ENCODE peak calls at places on chromosomes 7 and 10, in nine cellular contexts. One of them, this sample, is unnamed.
A peak's percentile ranks its signal among the peaks of the same experiment; 100 is the strongest.

GRCh38 chr10:67606572-67606971 is 89.4 kb downstream of the CTNNA3 start:
- DNase-seq in IMR-90: peak; percentile 92
- DNase-seq in hepatocyte: no peak
- DNase-seq in GM23338: peak; percentile 5
- DNase-seq in OCI-LY7: no peak
- DNase-seq in GM12878: no peak
- DNase-seq in PC-3: peak; percentile 91
- DNase-seq in GM23248: peak; percentile 89
- DNase-seq in neural progenitor cell: no peak
- DNase-seq in this sample: no peak

GRCh38 chr10:71971311-71971731 is 7.1 kb downstream of the CHST3 start:
- DNase-seq in PC-3: no peak
- DNase-seq in GM23248: no peak
- DNase-seq in OCI-LY7: no peak
- DNase-seq in neural progenitor cell: no peak
- DNase-seq in IMR-90: no peak
- DNase-seq in GM12878: no peak
- DNase-seq in hepatocyte: no peak
- DNase-seq in GM23338: no peak
- DNase-seq in this sample: no peak

GRCh38 chr7:112084506-112084905 is 121.7 kb downstream of the DOCK4 start:
- DNase-seq in GM12878: peak; percentile 63
- DNase-seq in hepatocyte: no peak
- DNase-seq in neural progenitor cell: no peak
- DNase-seq in GM23248: peak; percentile 23
- DNase-seq in PC-3: no peak
- DNase-seq in OCI-LY7: no peak
- DNase-seq in IMR-90: peak; percentile 54
- DNase-seq in GM23338: no peak
- DNase-seq in this sample: no peak

GRCh38 chr10:48798486-48799254 is 114.0 kb downstream of the WDFY4 start:
- DNase-seq in GM23248: peak; percentile 72
- DNase-seq in GM12878: no peak
- DNase-seq in hepatocyte: no peak
- DNase-seq in neural progenitor cell: no peak
- DNase-seq in PC-3: no peak
- DNase-seq in GM23338: no peak
- DNase-seq in IMR-90: peak; percentile 22
- DNase-seq in OCI-LY7: no peak
- DNase-seq in this sample: no peak

GRCh38 chr10:113524539-113525490 is 28.0 kb upstream of the HABP2 start:
- DNase-seq in neural progenitor cell: no peak
- DNase-seq in GM23248: peak; percentile 75
- DNase-seq in GM12878: no peak
- DNase-seq in hepatocyte: peak; percentile 37
- DNase-seq in GM23338: no peak
- DNase-seq in PC-3: peak; percentile 12
- DNase-seq in OCI-LY7: no peak
- DNase-seq in IMR-90: no peak
- DNase-seq in this sample: no peak

GRCh38 chr10:63711361-63711760 is 190.2 kb downstream of the REEP3 start:
- DNase-seq in neural progenitor cell: peak; percentile 34
- DNase-seq in hepatocyte: peak; percentile 53
- DNase-seq in GM23248: no peak
- DNase-seq in GM12878: no peak
- DNase-seq in GM23338: peak; percentile 11
- DNase-seq in OCI-LY7: no peak
- DNase-seq in IMR-90: no peak
- DNase-seq in PC-3: peak; percentile 30
- DNase-seq in this sample: no peak

GRCh38 chr7:74262639-74263398 is 8.6 kb upstream of the RFC2 start:
- DNase-seq in neural progenitor cell: no peak
- DNase-seq in hepatocyte: no peak
- DNase-seq in OCI-LY7: no peak
- DNase-seq in PC-3: no peak
- DNase-seq in GM23338: no peak
- DNase-seq in IMR-90: no peak
- DNase-seq in GM23248: no peak
- DNase-seq in GM12878: no peak
- DNase-seq in this sample: no peak

GRCh38 chr10:102504179-102504975 is 605 bp downstream of the SUFU start:
- DNase-seq in neural progenitor cell: peak; percentile 86
- DNase-seq in hepatocyte: peak; percentile 62
- DNase-seq in GM12878: no peak
- DNase-seq in GM23248: peak; percentile 39
- DNase-seq in IMR-90: peak; percentile 45
- DNase-seq in GM23338: peak; percentile 85
- DNase-seq in OCI-LY7: peak; percentile 23
- DNase-seq in PC-3: no peak
- DNase-seq in this sample: peak; percentile 39

GRCh38 chr7:26090927-26091519 is 61.0 kb upstream of the NFE2L3 start:
- DNase-seq in GM12878: peak; percentile 30
- DNase-seq in GM23248: peak; percentile 73
- DNase-seq in GM23338: peak; percentile 87
- DNase-seq in IMR-90: peak; percentile 74
- DNase-seq in hepatocyte: peak; percentile 68
- DNase-seq in OCI-LY7: peak; percentile 76
- DNase-seq in neural progenitor cell: peak; percentile 84
- DNase-seq in PC-3: peak; percentile 60
- DNase-seq in this sample: peak; percentile 24

GRCh38 chr10:7272008-7272407 is 138.8 kb downstream of the SFMBT2 start:
- DNase-seq in neural progenitor cell: no peak
- DNase-seq in hepatocyte: no peak
- DNase-seq in GM23248: no peak
- DNase-seq in OCI-LY7: no peak
- DNase-seq in GM23338: no peak
- DNase-seq in GM12878: no peak
- DNase-seq in PC-3: no peak
- DNase-seq in IMR-90: no peak
- DNase-seq in this sample: no peak

GRCh38 chr7:83739527-83739926 is 90.6 kb upstream of the SEMA3E start:
- DNase-seq in hepatocyte: no peak
- DNase-seq in PC-3: no peak
- DNase-seq in OCI-LY7: no peak
- DNase-seq in GM23248: no peak
- DNase-seq in neural progenitor cell: no peak
- DNase-seq in GM23338: no peak
- DNase-seq in IMR-90: no peak
- DNase-seq in GM12878: no peak
- DNase-seq in this sample: no peak

GRCh38 chr7:24715661-24716479 is 41.4 kb downstream of the GSDME start:
- DNase-seq in GM23248: peak; percentile 74
- DNase-seq in GM12878: peak; percentile 61
- DNase-seq in OCI-LY7: peak; percentile 90
- DNase-seq in PC-3: peak; percentile 17
- DNase-seq in GM23338: peak; percentile 81
- DNase-seq in neural progenitor cell: peak; percentile 63
- DNase-seq in IMR-90: peak; percentile 66
- DNase-seq in hepatocyte: peak; percentile 59
- DNase-seq in this sample: peak; percentile 60

GRCh38 chr7:117171106-117171505 is 151.8 kb downstream of the WNT2 start:
- DNase-seq in hepatocyte: no peak
- DNase-seq in PC-3: no peak
- DNase-seq in GM23338: peak; percentile 59
- DNase-seq in IMR-90: no peak
- DNase-seq in GM12878: no peak
- DNase-seq in GM23248: no peak
- DNase-seq in neural progenitor cell: peak; percentile 26
- DNase-seq in OCI-LY7: no peak
- DNase-seq in this sample: no peak

GRCh38 chr10:119516381-119517234 is 25.9 kb downstream of the RGS10 start:
- DNase-seq in IMR-90: no peak
- DNase-seq in PC-3: peak; percentile 59
- DNase-seq in GM12878: peak; percentile 69
- DNase-seq in hepatocyte: no peak
- DNase-seq in GM23248: no peak
- DNase-seq in neural progenitor cell: no peak
- DNase-seq in OCI-LY7: peak; percentile 80
- DNase-seq in GM23338: no peak
- DNase-seq in this sample: peak; percentile 78

GRCh38 chr7:926061-927030 is 28.1 kb downstream of the ADAP1 start:
- DNase-seq in IMR-90: no peak
- DNase-seq in PC-3: no peak
- DNase-seq in GM12878: no peak
- DNase-seq in GM23248: no peak
- DNase-seq in neural progenitor cell: no peak
- DNase-seq in hepatocyte: peak; percentile 74
- DNase-seq in GM23338: no peak
- DNase-seq in OCI-LY7: no peak
- DNase-seq in this sample: no peak

GRCh38 chr10:71648595-71649320 is 70.8 kb downstream of the C10orf105 start:
- DNase-seq in GM12878: no peak
- DNase-seq in OCI-LY7: peak; percentile 63
- DNase-seq in hepatocyte: no peak
- DNase-seq in neural progenitor cell: no peak
- DNase-seq in GM23338: no peak
- DNase-seq in IMR-90: no peak
- DNase-seq in PC-3: no peak
- DNase-seq in GM23248: no peak
- DNase-seq in this sample: no peak

GRCh38 chr10:133163889-133164815 is 4.1 kb downstream of the KNDC1 start:
- DNase-seq in OCI-LY7: no peak
- DNase-seq in GM12878: no peak
- DNase-seq in neural progenitor cell: no peak
- DNase-seq in PC-3: no peak
- DNase-seq in GM23338: peak; percentile 44
- DNase-seq in hepatocyte: no peak
- DNase-seq in IMR-90: no peak
- DNase-seq in GM23248: no peak
- DNase-seq in this sample: no peak
- H2AFZ ChIP-seq in OCI-LY7: no peak overlapping the region
- H2AFZ ChIP-seq in GM12878: no peak overlapping the region
- H2AFZ ChIP-seq in neural progenitor cell: no peak overlapping the region
- H2AFZ ChIP-seq in PC-3: no peak overlapping the region
- H2AFZ ChIP-seq in GM23338: no peak overlapping the region
- H2AFZ ChIP-seq in hepatocyte: no peak overlapping the region
- H2AFZ ChIP-seq in IMR-90: no peak overlapping the region
- H2AFZ ChIP-seq in GM23248: no peak overlapping the region
- H2AFZ ChIP-seq in this sample: no peak overlapping the region

GRCh38 chr10:132133449-132134291 is 53.1 kb upstream of the DPYSL4 start:
- DNase-seq in hepatocyte: no peak
- DNase-seq in OCI-LY7: no peak
- DNase-seq in GM23338: no peak
- DNase-seq in GM23248: no peak
- DNase-seq in PC-3: no peak
- DNase-seq in neural progenitor cell: no peak
- DNase-seq in GM12878: no peak
- DNase-seq in IMR-90: no peak
- DNase-seq in this sample: no peak
- H2AFZ ChIP-seq in hepatocyte: no peak overlapping the region
- H2AFZ ChIP-seq in OCI-LY7: no peak overlapping the region
- H2AFZ ChIP-seq in GM23338: no peak overlapping the region
- H2AFZ ChIP-seq in GM23248: no peak overlapping the region
- H2AFZ ChIP-seq in PC-3: no peak overlapping the region
- H2AFZ ChIP-seq in neural progenitor cell: no peak overlapping the region
- H2AFZ ChIP-seq in GM12878: no peak overlapping the region
- H2AFZ ChIP-seq in IMR-90: no peak overlapping the region
- H2AFZ ChIP-seq in this sample: no peak overlapping the region

GRCh38 chr10:522350-522749 is 167.1 kb downstream of the DIP2C start:
- DNase-seq in hepatocyte: no peak
- DNase-seq in GM12878: no peak
- DNase-seq in OCI-LY7: no peak
- DNase-seq in neural progenitor cell: no peak
- DNase-seq in PC-3: no peak
- DNase-seq in IMR-90: no peak
- DNase-seq in GM23248: no peak
- DNase-seq in GM23338: no peak
- DNase-seq in this sample: no peak

GRCh38 chr10:521844-522243 is 167.6 kb downstream of the DIP2C start:
- DNase-seq in hepatocyte: peak; percentile 29
- DNase-seq in GM23338: no peak
- DNase-seq in GM23248: no peak
- DNase-seq in neural progenitor cell: peak; percentile 54
- DNase-seq in IMR-90: no peak
- DNase-seq in OCI-LY7: peak; percentile 46
- DNase-seq in GM12878: no peak
- DNase-seq in PC-3: no peak
- DNase-seq in this sample: no peak

GRCh38 chr10:525565-526315 is 163.7 kb downstream of the DIP2C start:
- DNase-seq in GM12878: no peak
- DNase-seq in GM23338: no peak
- DNase-seq in neural progenitor cell: no peak
- DNase-seq in PC-3: peak; percentile 3
- DNase-seq in OCI-LY7: peak; percentile 44
- DNase-seq in GM23248: peak; percentile 63
- DNase-seq in IMR-90: peak; percentile 61
- DNase-seq in hepatocyte: no peak
- DNase-seq in this sample: no peak

GRCh38 chr10:521261-521660 is 168.2 kb downstream of the DIP2C start:
- DNase-seq in GM23248: no peak
- DNase-seq in GM23338: no peak
- DNase-seq in OCI-LY7: peak; percentile 87
- DNase-seq in neural progenitor cell: peak; percentile 34
- DNase-seq in GM12878: no peak
- DNase-seq in hepatocyte: no peak
- DNase-seq in IMR-90: no peak
- DNase-seq in PC-3: no peak
- DNase-seq in this sample: no peak

DNA sequence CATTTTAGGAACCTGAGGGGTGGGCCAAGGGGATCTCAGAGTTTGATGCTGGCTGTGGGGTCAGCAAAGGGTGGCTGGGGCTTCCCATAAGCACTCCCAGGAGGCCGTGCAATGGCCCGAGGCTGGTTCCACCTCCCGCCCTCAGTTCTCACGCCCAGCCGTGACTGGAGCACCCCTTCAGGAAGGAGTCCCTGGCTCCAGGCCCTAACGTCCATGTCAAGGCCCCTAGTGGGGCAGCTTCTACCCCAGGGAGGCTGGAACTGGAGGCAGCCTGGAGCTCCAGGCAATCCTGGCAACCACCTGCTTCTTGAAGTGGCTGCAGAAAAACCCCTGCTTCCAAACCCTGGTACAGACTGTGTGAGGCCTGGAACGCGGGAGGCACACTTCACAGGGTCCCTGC is 165.5 kb downstream of the DIP2C start:
- DNase-seq in OCI-LY7: no peak
- DNase-seq in neural progenitor cell: no peak
- DNase-seq in IMR-90: no peak
- DNase-seq in PC-3: no peak
- DNase-seq in GM23338: no peak
- DNase-seq in GM12878: no peak
- DNase-seq in GM23248: no peak
- DNase-seq in hepatocyte: no peak
- DNase-seq in this sample: no peak
- H2AFZ ChIP-seq in OCI-LY7: peak overlapping the region; percentile 27
- H2AFZ ChIP-seq in neural progenitor cell: no peak overlapping the region
- H2AFZ ChIP-seq in IMR-90: no peak overlapping the region
- H2AFZ ChIP-seq in PC-3: no peak overlapping the region
- H2AFZ ChIP-seq in GM23338: no peak overlapping the region
- H2AFZ ChIP-seq in GM12878: no peak overlapping the region
- H2AFZ ChIP-seq in GM23248: no peak overlapping the region
- H2AFZ ChIP-seq in hepatocyte: no peak overlapping the region
- H2AFZ ChIP-seq in this sample: no peak overlapping the region

DNA sequence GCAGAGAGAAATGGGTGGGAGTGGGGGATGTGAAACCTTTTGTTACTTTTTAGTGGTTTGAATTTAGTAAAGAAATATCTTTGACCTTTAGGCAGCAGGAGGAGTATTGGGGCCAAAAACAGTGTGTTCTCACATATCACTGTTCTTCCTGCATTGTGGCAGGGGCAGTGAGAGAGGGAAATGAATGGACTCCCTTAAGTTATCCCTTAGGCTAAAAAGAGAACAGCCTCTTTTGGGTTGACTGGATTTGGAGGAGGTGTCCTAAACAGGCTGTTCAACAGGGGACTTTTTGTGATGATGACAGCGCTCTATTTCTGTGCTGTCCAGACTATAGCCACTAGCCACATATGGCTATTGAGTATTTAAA is 22.3 kb downstream of the ZNF775 start:
- DNase-seq in GM23338: no peak
- DNase-seq in OCI-LY7: no peak
- DNase-seq in IMR-90: no peak
- DNase-seq in GM12878: no peak
- DNase-seq in hepatocyte: no peak
- DNase-seq in PC-3: no peak
- DNase-seq in GM23248: no peak
- DNase-seq in neural progenitor cell: no peak
- DNase-seq in this sample: no peak
- H2AFZ ChIP-seq in GM23338: no peak overlapping the region
- H2AFZ ChIP-seq in OCI-LY7: no peak overlapping the region
- H2AFZ ChIP-seq in IMR-90: no peak overlapping the region
- H2AFZ ChIP-seq in GM12878: no peak overlapping the region
- H2AFZ ChIP-seq in hepatocyte: no peak overlapping the region
- H2AFZ ChIP-seq in PC-3: no peak overlapping the region
- H2AFZ ChIP-seq in GM23248: no peak overlapping the region
- H2AFZ ChIP-seq in neural progenitor cell: no peak overlapping the region
- H2AFZ ChIP-seq in this sample: no peak overlapping the region